ENCODE peak calls at places on chromosome 5, in five cellular contexts. One of them, this sample, is unnamed.

GRCh38 chr5:35317586-35317985 is 87.3 kb upstream of the PRLR start:
- DNase-seq in HCT116: no peak
- DNase-seq in fibroblast of lung: no peak
- DNase-seq in hepatocyte: no peak
- DNase-seq in neuronal stem cell: no peak
- DNase-seq in this sample: no peak

GRCh38 chr5:10975915-10976314 is 214.9 kb upstream of the DAP start:
- DNase-seq in HCT116: no peak
- DNase-seq in fibroblast of lung: no peak
- DNase-seq in hepatocyte: no peak
- DNase-seq in neuronal stem cell: no peak
- DNase-seq in this sample: peak; percentile 76

GRCh38 chr5:176541338-176542134 is 4.3 kb upstream of the RNF44 start:
- DNase-seq in HCT116: no peak
- DNase-seq in fibroblast of lung: no peak
- DNase-seq in hepatocyte: peak; percentile 85
- DNase-seq in neuronal stem cell: no peak
- DNase-seq in this sample: no peak

GRCh38 chr5:43432486-43433365 is 20.5 kb upstream of the CCL28 start:
- DNase-seq in HCT116: peak; percentile 31
- DNase-seq in fibroblast of lung: peak; percentile 87
- DNase-seq in hepatocyte: peak; percentile 72
- DNase-seq in neuronal stem cell: no peak
- DNase-seq in this sample: peak; percentile 90

GRCh38 chr5:31496891-31497290 is 35.0 kb downstream of the DROSHA start:
- DNase-seq in HCT116: no peak
- DNase-seq in fibroblast of lung: no peak
- DNase-seq in hepatocyte: no peak
- DNase-seq in neuronal stem cell: no peak
- DNase-seq in this sample: no peak

GRCh38 chr5:83827111-83827541 is 106.5 kb upstream of the HAPLN1 start:
- DNase-seq in HCT116: no peak
- DNase-seq in fibroblast of lung: peak; percentile 88
- DNase-seq in hepatocyte: no peak
- DNase-seq in neuronal stem cell: no peak
- DNase-seq in this sample: peak; percentile 66

GRCh38 chr5:8418049-8418426 is 549.1 kb downstream of the MTRR start:
- DNase-seq in HCT116: no peak
- DNase-seq in fibroblast of lung: no peak
- DNase-seq in hepatocyte: no peak
- DNase-seq in neuronal stem cell: no peak
- DNase-seq in this sample: no peak

GRCh38 chr5:181181650-181182565 is 23.1 kb downstream of the TRIM7 start:
- DNase-seq in HCT116: peak; percentile 76
- DNase-seq in fibroblast of lung: peak; percentile 78
- DNase-seq in hepatocyte: peak; percentile 80
- DNase-seq in neuronal stem cell: no peak
- DNase-seq in this sample: peak; percentile 43

GRCh38 chr5:74017112-74017511 is 391.1 kb downstream of the ARHGEF28 start:
- DNase-seq in HCT116: peak; percentile 61
- DNase-seq in fibroblast of lung: no peak
- DNase-seq in hepatocyte: peak; percentile 32
- DNase-seq in neuronal stem cell: no peak
- DNase-seq in this sample: peak; percentile 9

GRCh38 chr5:86709157-86709881 is 91.6 kb downstream of the COX7C start:
- DNase-seq in HCT116: no peak
- DNase-seq in fibroblast of lung: no peak
- DNase-seq in hepatocyte: no peak
- DNase-seq in neuronal stem cell: no peak
- DNase-seq in this sample: no peak

GRCh38 chr5:157998021-157998504 is 139.1 kb upstream of the CLINT1 start:
- DNase-seq in HCT116: no peak
- DNase-seq in fibroblast of lung: peak; percentile 39
- DNase-seq in hepatocyte: no peak
- DNase-seq in neuronal stem cell: no peak
- DNase-seq in this sample: peak; percentile 18

GRCh38 chr5:179243333-179243732 is 101.9 kb downstream of the ADAMTS2 start:
- DNase-seq in HCT116: no peak
- DNase-seq in fibroblast of lung: peak; percentile 88
- DNase-seq in hepatocyte: peak; percentile 46
- DNase-seq in neuronal stem cell: no peak
- DNase-seq in this sample: no peak

GRCh38 chr5:97245371-97245770 is 62.3 kb upstream of the RIOK2 start:
- DNase-seq in HCT116: no peak
- DNase-seq in fibroblast of lung: no peak
- DNase-seq in hepatocyte: no peak
- DNase-seq in neuronal stem cell: peak; percentile 59
- DNase-seq in this sample: no peak

GRCh38 chr5:10307206-10308148 is at the start of gene CMBL:
- DNase-seq in HCT116: peak; percentile 46
- DNase-seq in fibroblast of lung: peak; percentile 68
- DNase-seq in hepatocyte: peak; percentile 74
- DNase-seq in neuronal stem cell: no peak
- DNase-seq in this sample: peak; percentile 70

GRCh38 chr5:139565411-139566305 is 4.5 kb downstream of the UBE2D2 start:
- DNase-seq in HCT116: no peak
- DNase-seq in fibroblast of lung: no peak
- DNase-seq in hepatocyte: no peak
- DNase-seq in neuronal stem cell: no peak
- DNase-seq in this sample: peak; percentile 68

GRCh38 chr5:95861858-95862561 is 39.5 kb upstream of the GLRX start:
- DNase-seq in HCT116: no peak
- DNase-seq in fibroblast of lung: peak; percentile 56
- DNase-seq in hepatocyte: peak; percentile 66
- DNase-seq in neuronal stem cell: no peak
- DNase-seq in this sample: peak; percentile 91

GRCh38 chr5:3490962-3491477 is 104.6 kb upstream of the IRX1 start:
- DNase-seq in HCT116: no peak
- DNase-seq in fibroblast of lung: no peak
- DNase-seq in hepatocyte: no peak
- DNase-seq in neuronal stem cell: no peak
- DNase-seq in this sample: no peak

GRCh38 chr5:23763170-23763569 is 255.8 kb downstream of the PRDM9 start:
- DNase-seq in HCT116: no peak
- DNase-seq in fibroblast of lung: no peak
- DNase-seq in hepatocyte: no peak
- DNase-seq in neuronal stem cell: no peak
- DNase-seq in this sample: no peak

GRCh38 chr5:13580058-13580457 is 364.4 kb downstream of the DNAH5 start:
- DNase-seq in HCT116: no peak
- DNase-seq in fibroblast of lung: no peak
- DNase-seq in hepatocyte: no peak
- DNase-seq in neuronal stem cell: no peak
- DNase-seq in this sample: no peak

GRCh38 chr5:139368613-139369012 is 14.5 kb downstream of the SLC23A1 start:
- DNase-seq in HCT116: no peak
- DNase-seq in fibroblast of lung: peak; percentile 47
- DNase-seq in hepatocyte: no peak
- DNase-seq in neuronal stem cell: no peak
- DNase-seq in this sample: no peak

GRCh38 chr5:130550553-130550940 is 614.5 kb downstream of the HINT1 start:
- DNase-seq in HCT116: no peak
- DNase-seq in fibroblast of lung: no peak
- DNase-seq in hepatocyte: no peak
- DNase-seq in neuronal stem cell: no peak
- DNase-seq in this sample: peak; percentile 47
- H2AFZ ChIP-seq in HCT116: peak overlapping the region; percentile 94
- H2AFZ ChIP-seq in fibroblast of lung: no peak overlapping the region
- H2AFZ ChIP-seq in hepatocyte: no peak overlapping the region
- H2AFZ ChIP-seq in neuronal stem cell: no peak overlapping the region
- H2AFZ ChIP-seq in this sample: peak overlapping the region; percentile 26

GRCh38 chr5:172477466-172477865 is 23.1 kb upstream of the SH3PXD2B start:
- DNase-seq in HCT116: no peak
- DNase-seq in fibroblast of lung: no peak
- DNase-seq in hepatocyte: no peak
- DNase-seq in neuronal stem cell: no peak
- DNase-seq in this sample: peak; percentile 22
- H2AFZ ChIP-seq in HCT116: no peak overlapping the region
- H2AFZ ChIP-seq in fibroblast of lung: no peak overlapping the region
- H2AFZ ChIP-seq in hepatocyte: no peak overlapping the region
- H2AFZ ChIP-seq in neuronal stem cell: no peak overlapping the region
- H2AFZ ChIP-seq in this sample: no peak overlapping the region

GRCh38 chr5:6736524-6737042 is 23.4 kb downstream of the TENT4A start:
- DNase-seq in HCT116: no peak
- DNase-seq in fibroblast of lung: no peak
- DNase-seq in hepatocyte: no peak
- DNase-seq in neuronal stem cell: no peak
- DNase-seq in this sample: no peak
- H2AFZ ChIP-seq in HCT116: no peak overlapping the region
- H2AFZ ChIP-seq in fibroblast of lung: no peak overlapping the region
- H2AFZ ChIP-seq in hepatocyte: no peak overlapping the region
- H2AFZ ChIP-seq in neuronal stem cell: no peak overlapping the region
- H2AFZ ChIP-seq in this sample: no peak overlapping the region

GRCh38 chr5:67640011-67640410 is 443.4 kb upstream of the CD180 start:
- DNase-seq in HCT116: no peak
- DNase-seq in fibroblast of lung: peak; percentile 32
- DNase-seq in hepatocyte: no peak
- DNase-seq in neuronal stem cell: no peak
- DNase-seq in this sample: no peak
- H2AFZ ChIP-seq in HCT116: no peak overlapping the region
- H2AFZ ChIP-seq in fibroblast of lung: no peak overlapping the region
- H2AFZ ChIP-seq in hepatocyte: no peak overlapping the region
- H2AFZ ChIP-seq in neuronal stem cell: peak overlapping the region; percentile 75
- H2AFZ ChIP-seq in this sample: no peak overlapping the region

DNA sequence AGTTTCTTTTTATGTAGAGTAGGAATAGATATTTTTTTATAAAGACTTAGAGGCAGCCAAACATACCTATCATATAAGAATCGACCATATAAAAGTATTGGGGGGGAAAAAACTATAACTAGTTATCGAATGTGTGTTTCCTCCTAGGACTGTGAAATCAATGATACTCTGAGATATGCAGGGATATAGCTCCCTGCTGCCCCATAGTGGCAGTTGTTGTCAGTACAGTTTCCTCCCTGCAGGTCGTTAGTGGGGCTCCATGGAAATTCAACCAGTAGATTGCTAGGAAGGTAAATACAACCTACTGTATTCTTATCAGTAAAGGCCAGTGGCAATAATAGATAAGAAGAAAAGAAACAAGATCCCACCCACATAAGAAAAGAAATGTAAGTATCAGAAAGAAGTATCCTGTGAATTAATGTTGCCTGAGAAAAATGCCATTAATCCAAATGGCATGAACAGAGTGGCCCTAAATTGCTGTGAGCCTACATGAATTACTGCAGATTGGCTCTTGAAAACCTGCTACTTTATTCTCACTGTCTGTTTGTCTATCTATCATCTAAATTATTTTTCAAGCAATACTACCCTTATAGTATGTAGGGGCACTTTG is 136.9 kb upstream of the FBN2 start:
- DNase-seq in HCT116: peak; percentile 50
- DNase-seq in fibroblast of lung: peak; percentile 59
- DNase-seq in hepatocyte: peak; percentile 55
- DNase-seq in neuronal stem cell: no peak
- DNase-seq in this sample: peak; percentile 7
- H2AFZ ChIP-seq in HCT116: peak overlapping the region; percentile 19
- H2AFZ ChIP-seq in fibroblast of lung: no peak overlapping the region
- H2AFZ ChIP-seq in hepatocyte: no peak overlapping the region
- H2AFZ ChIP-seq in neuronal stem cell: no peak overlapping the region
- H2AFZ ChIP-seq in this sample: no peak overlapping the region

DNA sequence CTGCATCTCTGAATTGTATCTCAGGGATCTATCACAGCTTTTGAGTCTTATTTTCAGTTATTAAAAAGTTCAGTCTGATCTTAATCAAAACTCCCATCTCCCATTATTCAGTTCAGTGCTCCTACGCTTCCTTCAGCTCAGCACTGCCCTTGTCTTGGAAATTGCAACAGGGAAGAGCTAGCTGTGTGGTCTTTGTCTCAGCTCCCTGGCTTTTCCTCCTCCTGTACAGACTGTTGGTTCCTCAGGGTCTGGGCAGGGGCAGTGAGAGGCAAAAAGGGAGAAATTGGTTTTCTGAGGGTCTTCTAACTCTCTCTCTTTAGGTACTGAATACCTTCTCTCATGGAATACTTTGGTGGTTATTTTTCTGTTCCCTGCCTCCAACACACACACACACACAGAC is 48.2 kb downstream of the PDE8B start:
- DNase-seq in HCT116: no peak
- DNase-seq in fibroblast of lung: no peak
- DNase-seq in hepatocyte: no peak
- DNase-seq in neuronal stem cell: no peak
- DNase-seq in this sample: no peak
- H2AFZ ChIP-seq in HCT116: no peak overlapping the region
- H2AFZ ChIP-seq in fibroblast of lung: no peak overlapping the region
- H2AFZ ChIP-seq in hepatocyte: no peak overlapping the region
- H2AFZ ChIP-seq in neuronal stem cell: no peak overlapping the region
- H2AFZ ChIP-seq in this sample: no peak overlapping the region

GRCh38 chr5:93151121-93151520 is 429.9 kb downstream of the NR2F1-AS1 start:
- DNase-seq in HCT116: no peak
- DNase-seq in fibroblast of lung: peak; percentile 62
- DNase-seq in hepatocyte: no peak
- DNase-seq in neuronal stem cell: no peak
- DNase-seq in this sample: peak; percentile 42

GRCh38 chr5:93156566-93156965 is 424.5 kb downstream of the NR2F1-AS1 start:
- DNase-seq in HCT116: no peak
- DNase-seq in fibroblast of lung: no peak
- DNase-seq in hepatocyte: no peak
- DNase-seq in neuronal stem cell: no peak
- DNase-seq in this sample: no peak

GRCh38 chr5:93154551-93154950 is 426.5 kb downstream of the NR2F1-AS1 start:
- DNase-seq in HCT116: no peak
- DNase-seq in fibroblast of lung: no peak
- DNase-seq in hepatocyte: no peak
- DNase-seq in neuronal stem cell: no peak
- DNase-seq in this sample: no peak

GRCh38 chr5:93150311-93151012 is 430.6 kb downstream of the NR2F1-AS1 start:
- DNase-seq in HCT116: no peak
- DNase-seq in fibroblast of lung: no peak
- DNase-seq in hepatocyte: no peak
- DNase-seq in neuronal stem cell: no peak
- DNase-seq in this sample: no peak

GRCh38 chr5:93151896-93152295 is 429.1 kb downstream of the NR2F1-AS1 start:
- DNase-seq in HCT116: no peak
- DNase-seq in fibroblast of lung: no peak
- DNase-seq in hepatocyte: no peak
- DNase-seq in neuronal stem cell: no peak
- DNase-seq in this sample: no peak
- H2AFZ ChIP-seq in HCT116: no peak overlapping the region
- H2AFZ ChIP-seq in fibroblast of lung: peak overlapping the region; percentile 5
- H2AFZ ChIP-seq in hepatocyte: no peak overlapping the region
- H2AFZ ChIP-seq in neuronal stem cell: peak overlapping the region; percentile 36
- H2AFZ ChIP-seq in this sample: no peak overlapping the region

GRCh38 chr5:36521219-36521618 is 85.2 kb upstream of the SLC1A3 start:
- DNase-seq in HCT116: no peak
- DNase-seq in fibroblast of lung: no peak
- DNase-seq in hepatocyte: no peak
- DNase-seq in neuronal stem cell: no peak
- DNase-seq in this sample: no peak
- H2AFZ ChIP-seq in HCT116: no peak overlapping the region
- H2AFZ ChIP-seq in fibroblast of lung: no peak overlapping the region
- H2AFZ ChIP-seq in hepatocyte: no peak overlapping the region
- H2AFZ ChIP-seq in neuronal stem cell: no peak overlapping the region
- H2AFZ ChIP-seq in this sample: no peak overlapping the region